ENCODE peak calls at places on chromosome 1, in ten cellular contexts. L is stimulated activated CD8-positive, alpha-beta memory T cell treated with anti-CD3 and anti-CD28 coated beads, Interleukin-4, amount 100 ng/mL, for 4 hours; E is EH; I is thoracic aorta; U is progenitor cell of endocrine pancreas; K is NCI-H2107; X is A549; N is H7; Z is activated gamma-delta T cell treated with Interleukin-2 at 50 U/mL for 16 hours; P is Panc1. C is an unnamed sample.

GRCh38 chr1:37721565-37721964 is 29.2 kb downstream of the CDCA8 start:
- DNase-seq in I (no peak), U (no peak), N (peak; percentile 62), Z (no peak), P (no peak), X (no peak), E (peak; percentile 13), K (no peak), L (no peak), C (no peak)

GRCh38 chr1:34865981-34866761 is 6.6 kb upstream of the SMIM12 start:
- DNase-seq in Z (peak; percentile 93), K (peak; percentile 46), I (peak; percentile 54), N (peak; percentile 95), E (peak; percentile 65), P (peak; percentile 62), X (peak; percentile 75), L (peak; percentile 93), U (peak; percentile 92), C (peak; percentile 80)

GRCh38 chr1:245129811-245130210 is 25.0 kb upstream of the KIF26B start:
- DNase-seq in P (no peak), X (no peak), L (no peak), K (no peak), I (no peak), Z (no peak), U (no peak), N (no peak), E (peak; percentile 43), C (no peak)

GRCh38 chr1:35452086-35452485 is 105.1 kb downstream of the KIAA0319L start:
- DNase-seq in N (no peak), E (peak; percentile 74), U (no peak), Z (no peak), X (no peak), K (no peak), P (no peak), L (no peak), I (no peak), C (no peak)

GRCh38 chr1:12320516-12320915 is 90.7 kb downstream of the VPS13D start:
- DNase-seq in X (no peak), L (no peak), U (no peak), K (no peak), I (no peak), P (no peak), N (no peak), Z (no peak), E (no peak), C (no peak)

GRCh38 chr1:147245586-147246021 is 3.1 kb downstream of the CHD1L start:
- DNase-seq in U (no peak), E (no peak), N (no peak), I (no peak), X (no peak), L (no peak), K (no peak), P (no peak), Z (no peak), C (no peak)

GRCh38 chr1:160206421-160207117 is 1.4 kb downstream of the PEA15 start:
- DNase-seq in X (peak; percentile 50), E (peak; percentile 97), Z (no peak), K (no peak), P (no peak), I (no peak), N (peak; percentile 73), L (no peak), U (no peak), C (peak; percentile 96)

GRCh38 chr1:61120998-61121397 is 38.6 kb downstream of the NFIA start:
- DNase-seq in K (no peak), N (no peak), L (no peak), P (no peak), X (no peak), U (no peak), Z (no peak), I (no peak), E (no peak), C (no peak)

GRCh38 chr1:157104598-157105293 is 5.1 kb upstream of the ETV3L start:
- DNase-seq in N (peak; percentile 53), K (no peak), I (no peak), Z (no peak), E (peak; percentile 22), L (no peak), P (no peak), U (no peak), X (peak; percentile 14), C (no peak)

GRCh38 chr1:9164919-9165318 is 36.0 kb upstream of the GPR157 start:
- DNase-seq in N (no peak), K (no peak), P (no peak), E (no peak), U (no peak), I (no peak), Z (no peak), L (no peak), X (no peak), C (no peak)

GRCh38 chr1:84303154-84303830 is 1.8 kb downstream of the SAMD13 start:
- DNase-seq in K (no peak), X (no peak), U (no peak), L (no peak), Z (no peak), E (no peak), N (no peak), P (peak; percentile 48), I (no peak), C (no peak)

GRCh38 chr1:71667224-71667623 is 586.4 kb upstream of the ZRANB2 start:
- DNase-seq in P (no peak), K (no peak), U (no peak), Z (no peak), E (peak; percentile 46), X (no peak), L (no peak), I (no peak), N (no peak), C (no peak)

GRCh38 chr1:26161408-26162219 is 2.7 kb downstream of the FAM110D start:
- DNase-seq in L (no peak), P (no peak), N (peak; percentile 87), Z (peak; percentile 17), U (peak; percentile 50), K (no peak), E (peak; percentile 59), X (peak; percentile 36), I (no peak), C (peak; percentile 77)

GRCh38 chr1:200880212-200880611 is 7.4 kb downstream of the GPR25 start:
- DNase-seq in X (no peak), Z (no peak), E (no peak), U (no peak), N (no peak), I (no peak), P (no peak), K (no peak), L (no peak), C (no peak)

GRCh38 chr1:48222501-48223242 is at the start of gene SLC5A9:
- DNase-seq in P (no peak), N (no peak), X (peak; percentile 11), U (no peak), E (no peak), I (no peak), K (no peak), Z (no peak), L (no peak), C (no peak)

GRCh38 chr1:203672354-203672753 is 45.7 kb downstream of the ATP2B4 start:
- DNase-seq in N (no peak), U (no peak), I (no peak), E (peak; percentile 77), L (no peak), K (no peak), X (no peak), Z (no peak), P (no peak), C (no peak)

GRCh38 chr1:44485229-44485932 is 80.3 kb downstream of the RNF220 start:
- DNase-seq in X (peak; percentile 16), I (no peak), P (peak; percentile 43), L (no peak), N (peak; percentile 25), Z (no peak), U (no peak), K (no peak), E (peak; percentile 79), C (peak; percentile 85)

GRCh38 chr1:14392161-14392886 is 206.2 kb upstream of the KAZN start:
- DNase-seq in L (no peak), P (no peak), N (no peak), U (no peak), I (no peak), X (no peak), E (no peak), K (no peak), Z (no peak), C (no peak)

GRCh38 chr1:230009611-230010313 is 57.3 kb upstream of the GALNT2 start:
- DNase-seq in N (no peak), K (no peak), X (no peak), U (no peak), I (no peak), Z (no peak), L (no peak), P (no peak), E (no peak), C (no peak)

GRCh38 chr1:160078392-160079195 is 2.7 kb upstream of the KCNJ9 start:
- DNase-seq in I (no peak), Z (peak; percentile 45), L (no peak), E (peak; percentile 49), K (no peak), N (peak; percentile 90), U (no peak), P (no peak), X (peak; percentile 42), C (peak; percentile 70)

GRCh38 chr1:228149341-228150020 is at the start of gene GJC2:
- DNase-seq in Z (no peak), X (no peak), P (no peak), U (no peak), I (no peak), K (no peak), L (no peak), E (peak; percentile 50), N (peak; percentile 91), C (peak; percentile 30)

C was measured in mesendoderm.